ENCODE peak calls at places on chromosome 9, in ten cellular contexts. One of them, this sample, is unnamed.

GRCh38 chr9:105854783-105855709 is 160.7 kb downstream of the TMEM38B start:
- DNase-seq in activated CD8-positive, alpha-beta T cell treated with anti-CD3 and anti-CD28 coated beads for 36 hours: no peak
- DNase-seq in sigmoid colon: no peak
- DNase-seq in EH: no peak
- DNase-seq in mucosa of descending colon: no peak
- DNase-seq in AG09319: no peak
- DNase-seq in astrocyte of the cerebellum: no peak
- DNase-seq in Right ventricle myocardium superior: no peak
- DNase-seq in GM04503: no peak
- DNase-seq in posterior vena cava: no peak
- DNase-seq in this sample: no peak

GRCh38 chr9:97934321-97935115 is 3.5 kb downstream of the HEMGN start:
- DNase-seq in GM04503: no peak
- DNase-seq in astrocyte of the cerebellum: no peak
- DNase-seq in Right ventricle myocardium superior: no peak
- DNase-seq in activated CD8-positive, alpha-beta T cell treated with anti-CD3 and anti-CD28 coated beads for 36 hours: no peak
- DNase-seq in sigmoid colon: no peak
- DNase-seq in AG09319: no peak
- DNase-seq in EH: no peak
- DNase-seq in mucosa of descending colon: no peak
- DNase-seq in posterior vena cava: no peak
- DNase-seq in this sample: no peak

GRCh38 chr9:3880851-3881250 is 355.1 kb upstream of the RFX3 start:
- DNase-seq in posterior vena cava: no peak
- DNase-seq in EH: peak; percentile 89
- DNase-seq in mucosa of descending colon: no peak
- DNase-seq in activated CD8-positive, alpha-beta T cell treated with anti-CD3 and anti-CD28 coated beads for 36 hours: no peak
- DNase-seq in GM04503: peak; percentile 95
- DNase-seq in Right ventricle myocardium superior: no peak
- DNase-seq in AG09319: peak; percentile 80
- DNase-seq in sigmoid colon: no peak
- DNase-seq in astrocyte of the cerebellum: peak; percentile 92
- DNase-seq in this sample: peak; percentile 76

GRCh38 chr9:134618823-134619454 is 22.7 kb upstream of the COL5A1 start:
- DNase-seq in posterior vena cava: peak; percentile 48
- DNase-seq in EH: no peak
- DNase-seq in astrocyte of the cerebellum: no peak
- DNase-seq in sigmoid colon: no peak
- DNase-seq in AG09319: no peak
- DNase-seq in activated CD8-positive, alpha-beta T cell treated with anti-CD3 and anti-CD28 coated beads for 36 hours: no peak
- DNase-seq in GM04503: no peak
- DNase-seq in Right ventricle myocardium superior: no peak
- DNase-seq in mucosa of descending colon: no peak
- DNase-seq in this sample: no peak

GRCh38 chr9:69250681-69251080 is 74.3 kb upstream of the ENTREP1 start:
- DNase-seq in sigmoid colon: no peak
- DNase-seq in GM04503: no peak
- DNase-seq in AG09319: no peak
- DNase-seq in activated CD8-positive, alpha-beta T cell treated with anti-CD3 and anti-CD28 coated beads for 36 hours: no peak
- DNase-seq in EH: no peak
- DNase-seq in posterior vena cava: no peak
- DNase-seq in mucosa of descending colon: no peak
- DNase-seq in Right ventricle myocardium superior: no peak
- DNase-seq in astrocyte of the cerebellum: no peak
- DNase-seq in this sample: no peak

GRCh38 chr9:78566948-78567675 is 270.2 kb downstream of the PSAT1 start:
- DNase-seq in mucosa of descending colon: no peak
- DNase-seq in posterior vena cava: no peak
- DNase-seq in AG09319: no peak
- DNase-seq in sigmoid colon: no peak
- DNase-seq in astrocyte of the cerebellum: no peak
- DNase-seq in Right ventricle myocardium superior: no peak
- DNase-seq in GM04503: no peak
- DNase-seq in EH: peak; percentile 72
- DNase-seq in activated CD8-positive, alpha-beta T cell treated with anti-CD3 and anti-CD28 coated beads for 36 hours: no peak
- DNase-seq in this sample: peak; percentile 83

GRCh38 chr9:89278997-89279739 is 31.8 kb upstream of the CKS2 start:
- DNase-seq in mucosa of descending colon: no peak
- DNase-seq in astrocyte of the cerebellum: peak; percentile 42
- DNase-seq in activated CD8-positive, alpha-beta T cell treated with anti-CD3 and anti-CD28 coated beads for 36 hours: peak; percentile 34
- DNase-seq in posterior vena cava: no peak
- DNase-seq in sigmoid colon: no peak
- DNase-seq in Right ventricle myocardium superior: no peak
- DNase-seq in AG09319: peak; percentile 41
- DNase-seq in GM04503: peak; percentile 15
- DNase-seq in EH: peak; percentile 68
- DNase-seq in this sample: peak; percentile 26

GRCh38 chr9:79360387-79361347 is 211.1 kb upstream of the TLE4 start:
- DNase-seq in EH: peak; percentile 84
- DNase-seq in activated CD8-positive, alpha-beta T cell treated with anti-CD3 and anti-CD28 coated beads for 36 hours: no peak
- DNase-seq in posterior vena cava: no peak
- DNase-seq in AG09319: no peak
- DNase-seq in GM04503: no peak
- DNase-seq in Right ventricle myocardium superior: no peak
- DNase-seq in astrocyte of the cerebellum: peak; percentile 26
- DNase-seq in mucosa of descending colon: no peak
- DNase-seq in sigmoid colon: no peak
- DNase-seq in this sample: no peak

GRCh38 chr9:34771023-34771422 is 61.1 kb upstream of the CCL21 start:
- DNase-seq in AG09319: no peak
- DNase-seq in mucosa of descending colon: no peak
- DNase-seq in Right ventricle myocardium superior: no peak
- DNase-seq in posterior vena cava: no peak
- DNase-seq in GM04503: no peak
- DNase-seq in activated CD8-positive, alpha-beta T cell treated with anti-CD3 and anti-CD28 coated beads for 36 hours: no peak
- DNase-seq in sigmoid colon: no peak
- DNase-seq in astrocyte of the cerebellum: no peak
- DNase-seq in EH: peak; percentile 3
- DNase-seq in this sample: no peak

GRCh38 chr9:98572796-98573195 is 135.9 kb downstream of the GABBR2 start:
- DNase-seq in Right ventricle myocardium superior: no peak
- DNase-seq in astrocyte of the cerebellum: no peak
- DNase-seq in EH: no peak
- DNase-seq in posterior vena cava: peak; percentile 65
- DNase-seq in sigmoid colon: no peak
- DNase-seq in AG09319: no peak
- DNase-seq in GM04503: no peak
- DNase-seq in mucosa of descending colon: no peak
- DNase-seq in activated CD8-positive, alpha-beta T cell treated with anti-CD3 and anti-CD28 coated beads for 36 hours: no peak
- DNase-seq in this sample: no peak

This sample was measured in epithelial cell of proximal tubule.